ENCODE peak calls at places on chromosomes 7 and 10, in eight cellular contexts. One of them, this sample, is unnamed.

GRCh38 chr10:26386800-26387199 is 51.3 kb upstream of the APBB1IP start:
- DNase-seq in cardiac fibroblast: no peak
- DNase-seq in head of caudate nucleus: no peak
- DNase-seq in Jurkat, Clone E6-1: no peak
- DNase-seq in CD8-positive, alpha-beta memory T cell: no peak
- DNase-seq in putamen: no peak
- DNase-seq in germinal center: no peak
- DNase-seq in T-cell: no peak
- DNase-seq in this sample: no peak

GRCh38 chr10:118447478-118447877 is 105.4 kb upstream of the FAM204A start:
- DNase-seq in cardiac fibroblast: peak; percentile 32
- DNase-seq in head of caudate nucleus: peak; percentile 20
- DNase-seq in Jurkat, Clone E6-1: no peak
- DNase-seq in CD8-positive, alpha-beta memory T cell: no peak
- DNase-seq in putamen: no peak
- DNase-seq in germinal center: no peak
- DNase-seq in T-cell: no peak
- DNase-seq in this sample: no peak

GRCh38 chr10:103333934-103334520 is 16.9 kb downstream of the PCGF6 start:
- DNase-seq in cardiac fibroblast: peak; percentile 45
- DNase-seq in head of caudate nucleus: no peak
- DNase-seq in Jurkat, Clone E6-1: peak; percentile 25
- DNase-seq in CD8-positive, alpha-beta memory T cell: no peak
- DNase-seq in putamen: no peak
- DNase-seq in germinal center: peak; percentile 33
- DNase-seq in T-cell: no peak
- DNase-seq in this sample: peak; percentile 14

GRCh38 chr7:86932038-86932512 is 127.4 kb downstream of the ELAPOR2 start:
- DNase-seq in cardiac fibroblast: peak; percentile 94
- DNase-seq in head of caudate nucleus: no peak
- DNase-seq in Jurkat, Clone E6-1: no peak
- DNase-seq in CD8-positive, alpha-beta memory T cell: no peak
- DNase-seq in putamen: no peak
- DNase-seq in germinal center: no peak
- DNase-seq in T-cell: no peak
- DNase-seq in this sample: no peak

GRCh38 chr7:101169838-101170531 is 4.6 kb upstream of the VGF start:
- DNase-seq in cardiac fibroblast: peak; percentile 69
- DNase-seq in head of caudate nucleus: peak; percentile 72
- DNase-seq in Jurkat, Clone E6-1: no peak
- DNase-seq in CD8-positive, alpha-beta memory T cell: peak; percentile 76
- DNase-seq in putamen: no peak
- DNase-seq in germinal center: peak; percentile 72
- DNase-seq in T-cell: peak; percentile 69
- DNase-seq in this sample: peak; percentile 70

GRCh38 chr10:99595770-99596465 is 24.3 kb downstream of the SLC25A28 start:
- DNase-seq in cardiac fibroblast: no peak
- DNase-seq in head of caudate nucleus: no peak
- DNase-seq in Jurkat, Clone E6-1: no peak
- DNase-seq in CD8-positive, alpha-beta memory T cell: no peak
- DNase-seq in putamen: no peak
- DNase-seq in germinal center: no peak
- DNase-seq in T-cell: no peak
- DNase-seq in this sample: no peak

GRCh38 chr7:1919539-1920265 is 249.6 kb downstream of the ELFN1 start:
- DNase-seq in cardiac fibroblast: no peak
- DNase-seq in head of caudate nucleus: peak; percentile 67
- DNase-seq in Jurkat, Clone E6-1: no peak
- DNase-seq in CD8-positive, alpha-beta memory T cell: peak; percentile 54
- DNase-seq in putamen: peak; percentile 69
- DNase-seq in germinal center: no peak
- DNase-seq in T-cell: no peak
- DNase-seq in this sample: peak; percentile 38

GRCh38 chr10:33274096-33274785 is 60.2 kb downstream of the NRP1 start:
- DNase-seq in cardiac fibroblast: no peak
- DNase-seq in head of caudate nucleus: no peak
- DNase-seq in Jurkat, Clone E6-1: no peak
- DNase-seq in CD8-positive, alpha-beta memory T cell: no peak
- DNase-seq in putamen: no peak
- DNase-seq in germinal center: no peak
- DNase-seq in T-cell: no peak
- DNase-seq in this sample: no peak

GRCh38 chr10:86956195-86956840 is 1.1 kb downstream of the MMRN2 start:
- DNase-seq in cardiac fibroblast: no peak
- DNase-seq in head of caudate nucleus: no peak
- DNase-seq in Jurkat, Clone E6-1: no peak
- DNase-seq in CD8-positive, alpha-beta memory T cell: no peak
- DNase-seq in putamen: no peak
- DNase-seq in germinal center: no peak
- DNase-seq in T-cell: no peak
- DNase-seq in this sample: no peak

GRCh38 chr10:23412223-23412622 is 26.7 kb upstream of the OTUD1 start:
- DNase-seq in cardiac fibroblast: peak; percentile 58
- DNase-seq in head of caudate nucleus: no peak
- DNase-seq in Jurkat, Clone E6-1: no peak
- DNase-seq in CD8-positive, alpha-beta memory T cell: no peak
- DNase-seq in putamen: no peak
- DNase-seq in germinal center: no peak
- DNase-seq in T-cell: no peak
- DNase-seq in this sample: no peak

GRCh38 chr10:58475322-58476277 is 37.1 kb upstream of the BICC1 start:
- DNase-seq in cardiac fibroblast: peak; percentile 86
- DNase-seq in head of caudate nucleus: no peak
- DNase-seq in Jurkat, Clone E6-1: no peak
- DNase-seq in CD8-positive, alpha-beta memory T cell: no peak
- DNase-seq in putamen: no peak
- DNase-seq in germinal center: no peak
- DNase-seq in T-cell: no peak
- DNase-seq in this sample: no peak

GRCh38 chr10:75443362-75443761 is 11.9 kb downstream of the LRMDA start:
- DNase-seq in cardiac fibroblast: no peak
- DNase-seq in head of caudate nucleus: no peak
- DNase-seq in Jurkat, Clone E6-1: no peak
- DNase-seq in CD8-positive, alpha-beta memory T cell: no peak
- DNase-seq in putamen: no peak
- DNase-seq in germinal center: no peak
- DNase-seq in T-cell: no peak
- DNase-seq in this sample: no peak

GRCh38 chr10:110544958-110545537 is 22.4 kb upstream of the SMC3 start:
- DNase-seq in cardiac fibroblast: peak; percentile 62
- DNase-seq in head of caudate nucleus: no peak
- DNase-seq in Jurkat, Clone E6-1: no peak
- DNase-seq in CD8-positive, alpha-beta memory T cell: no peak
- DNase-seq in putamen: no peak
- DNase-seq in germinal center: no peak
- DNase-seq in T-cell: no peak
- DNase-seq in this sample: no peak